ENCODE peak calls at places on chromosomes 16 and 17, in five cellular contexts. F, N, L, H and Z are unnamed samples.

GRCh38 chr17:14336418-14336817 is 35.5 kb downstream of the HS3ST3B1 start:
- DNase-seq in N (no peak), F (peak; percentile 37), H (no peak), L (no peak), Z (no peak)

GRCh38 chr16:82535262-82535661 is 91.5 kb upstream of the CDH13 start:
- DNase-seq in H (no peak), F (no peak), N (no peak), L (no peak), Z (no peak)

GRCh38 chr16:50419116-50419515 is 50.3 kb upstream of the BRD7 start:
- DNase-seq in N (no peak), L (no peak), F (no peak), H (no peak), Z (no peak)

GRCh38 chr17:55005520-55005919 is 37.0 kb downstream of the STXBP4 start:
- DNase-seq in F (no peak), L (no peak), H (peak; percentile 63), N (no peak), Z (no peak)

GRCh38 chr17:43398724-43399595 is at the start of gene ARL4D:
- DNase-seq in F (peak; percentile 95), H (no peak), N (peak; percentile 91), L (peak; percentile 92), Z (peak; percentile 95)

GRCh38 chr17:76560877-76561221 is 21.0 kb downstream of the PRCD start:
- DNase-seq in F (no peak), N (no peak), L (no peak), H (no peak), Z (no peak)

GRCh38 chr16:65658339-65659275 is 536.7 kb upstream of the CDH11 start:
- DNase-seq in L (no peak), H (no peak), N (no peak), F (no peak), Z (no peak)

GRCh38 chr16:1775846-1776671 is 3.1 kb upstream of the MRPS34 start:
- DNase-seq in L (no peak), H (no peak), F (no peak), N (no peak), Z (no peak)

GRCh38 chr17:76585649-76586593 is at the start of gene ST6GALNAC2:
- DNase-seq in N (peak; percentile 84), H (peak; percentile 42), L (no peak), F (peak; percentile 79), Z (peak; percentile 94)

GRCh38 chr16:3580686-3581085 is 3.5 kb upstream of the NLRC3 start:
- DNase-seq in L (no peak), N (no peak), H (no peak), F (no peak), Z (no peak)

GRCh38 chr17:2101448-2102257 is 46.8 kb downstream of the HIC1 start:
- DNase-seq in N (peak; percentile 91), H (peak; percentile 73), L (no peak), F (peak; percentile 56), Z (no peak)

GRCh38 chr17:9700754-9701476 is 55.6 kb downstream of the USP43 start:
- DNase-seq in N (no peak), H (no peak), L (no peak), F (no peak), Z (no peak)

GRCh38 chr16:63925221-63925620 is 1196.6 kb downstream of the CDH11 start:
- DNase-seq in L (no peak), H (no peak), N (no peak), F (no peak), Z (no peak)

GRCh38 chr16:923184-923583 is 47.6 kb downstream of the LMF1 start:
- DNase-seq in N (no peak), H (no peak), L (no peak), F (no peak), Z (no peak)

GRCh38 chr17:19579867-19580565 is 46.4 kb downstream of the SLC47A1 start:
- DNase-seq in H (no peak), F (no peak), N (no peak), L (no peak), Z (peak; percentile 78)

GRCh38 chr16:50603206-50604064 is 55.2 kb downstream of the NKD1 start:
- DNase-seq in L (no peak), N (no peak), F (no peak), H (no peak), Z (no peak)

GRCh38 chr17:80724723-80725388 is 180.2 kb downstream of the RPTOR start:
- DNase-seq in F (no peak), H (peak; percentile 2), N (no peak), L (no peak), Z (no peak)

GRCh38 chr17:8859029-8859803 is 8.3 kb downstream of the PIK3R6 start:
- DNase-seq in F (no peak), H (no peak), L (peak; percentile 23), N (no peak), Z (no peak)

GRCh38 chr17:47315451-47316266 is 8.1 kb upstream of the EFCAB13 start:
- DNase-seq in H (peak; percentile 74), F (no peak), N (no peak), L (peak; percentile 64), Z (no peak)

GRCh38 chr17:19867094-19867653 is 562 bp downstream of the ULK2 start:
- DNase-seq in F (peak; percentile 83), H (peak; percentile 16), L (peak; percentile 66), N (peak; percentile 70), Z (peak; percentile 89)

GRCh38 chr17:11986939-11987329 is 10.3 kb downstream of the ZNF18 start:
- DNase-seq in F (no peak), L (no peak), H (peak; percentile 32), N (no peak), Z (no peak)

GRCh38 chr17:36749493-36749892 is 148.1 kb downstream of the MRM1 start:
- DNase-seq in F (no peak), L (no peak), H (no peak), N (no peak), Z (peak; percentile 19)

GRCh38 chr17:29653995-29654714 is 31.4 kb upstream of the CORO6 start:
- DNase-seq in F (no peak), H (no peak), N (no peak), L (no peak), Z (no peak)

GRCh38 chr17:6782244-6782643 is 6.2 kb downstream of the FBXO39 start:
- DNase-seq in H (no peak), F (no peak), L (no peak), N (no peak), Z (no peak)

DNA sequence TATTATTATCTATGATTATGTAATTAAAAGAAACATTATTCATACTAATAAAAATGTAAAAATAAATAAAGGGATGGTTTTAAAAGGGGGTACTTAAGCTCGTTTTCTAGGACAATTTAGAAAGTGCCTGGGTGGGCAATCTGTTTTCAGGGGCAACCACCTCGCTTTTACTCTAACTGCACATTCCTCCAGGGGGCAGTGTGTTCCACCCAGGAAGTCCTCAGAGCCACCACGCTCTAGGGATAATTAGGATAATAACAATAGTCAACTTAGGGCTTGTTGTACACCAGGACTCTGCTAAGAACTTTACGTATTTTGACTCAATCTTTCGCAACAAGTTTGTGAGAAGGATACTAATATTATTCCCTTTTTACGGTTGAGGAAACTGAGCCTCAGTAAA is 396.7 kb upstream of the MAF start:
- DNase-seq in F (no peak), L (no peak), H (no peak), N (no peak), Z (no peak)
- TF ChIP-seq CTCF in F (no peak), L (peak; percentile 16), H (peak; percentile 27), N (no peak), Z (no peak)

DNA sequence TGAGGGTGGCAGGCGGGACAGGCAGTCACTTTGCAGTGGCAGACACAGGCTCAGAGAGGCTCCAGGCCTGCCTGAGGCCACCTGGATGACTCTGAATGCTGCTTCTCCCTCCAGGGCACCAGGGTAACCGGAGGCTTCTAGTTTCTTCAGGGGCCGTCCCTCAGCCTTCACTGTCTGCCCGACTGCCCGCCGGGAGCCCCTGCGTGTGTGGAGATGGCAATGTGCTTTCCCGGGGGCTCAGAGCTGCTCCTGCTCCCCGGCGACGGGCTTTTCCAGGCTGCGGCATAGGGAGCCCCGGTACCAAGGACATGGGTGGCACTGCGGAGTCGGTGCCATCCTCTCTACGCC is 51.5 kb downstream of the CBFA2T3 start:
- DNase-seq in L (no peak), N (no peak), H (no peak), F (no peak), Z (no peak)
- H3K27ac ChIP-seq in L (no peak overlapping the region), N (no peak overlapping the region), H (peak overlapping the region; percentile 71), F (peak overlapping the region; percentile 11), Z (peak overlapping the region; percentile 85)

DNA sequence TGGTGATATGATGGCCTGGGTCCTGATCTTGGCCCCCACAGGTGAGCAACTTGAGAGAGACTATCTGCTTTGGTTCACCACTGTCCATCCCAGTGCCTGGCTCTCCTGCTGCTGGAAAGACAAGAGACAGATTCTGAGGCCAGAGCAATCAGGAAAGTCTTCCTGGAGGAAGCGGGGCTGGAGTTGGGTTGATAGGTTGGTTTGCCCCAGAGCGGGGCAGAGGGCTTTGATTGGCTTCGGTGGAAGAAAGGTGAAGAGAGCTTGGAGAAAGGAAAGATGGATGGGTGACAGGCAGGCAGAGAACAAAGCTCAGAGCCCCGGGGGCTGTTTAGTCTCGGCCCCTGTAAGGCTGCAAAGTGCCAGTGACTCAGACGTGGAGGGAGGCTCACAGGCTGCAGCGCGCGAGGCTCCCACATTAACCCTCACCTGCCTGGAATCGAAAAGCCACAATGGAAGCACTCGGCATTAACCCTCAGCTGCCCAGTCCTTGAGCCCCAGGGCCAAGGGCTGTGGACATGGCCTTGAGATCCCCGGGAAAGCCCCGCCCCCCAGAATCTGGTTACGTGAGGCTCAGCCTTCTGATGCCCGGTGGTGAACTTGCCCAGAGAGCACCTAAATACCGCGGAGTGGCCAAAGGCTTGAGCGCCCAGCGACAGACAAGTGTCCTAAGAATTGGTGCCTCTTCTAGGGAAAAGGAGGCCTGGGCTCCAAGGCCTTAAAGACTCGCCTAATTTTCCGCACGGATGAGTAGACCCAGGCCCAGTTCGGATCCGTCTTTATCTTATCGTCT is 988 bp upstream of the CPNE2 start:
- DNase-seq in L (peak; percentile 48), F (peak; percentile 61), N (peak; percentile 33), H (peak; percentile 32), Z (no peak)
- TF ChIP-seq POLR2A in L (no peak), F (no peak), N (no peak), H (no peak), Z (no peak)

GRCh38 chr17:45022288-45022648 is 29.2 kb downstream of the DCAKD start:
- DNase-seq in H (no peak), L (no peak), N (no peak), F (no peak), Z (no peak)
- TF ChIP-seq CTCF in H (peak; percentile 5), L (no peak), N (no peak), F (no peak), Z (peak; percentile 43)

GRCh38 chr17:64328875-64329405 is 61.7 kb downstream of the PECAM1 start:
- DNase-seq in F (no peak), N (no peak), L (no peak), H (no peak), Z (no peak)
- H3K27ac ChIP-seq in F (peak overlapping the region; percentile 75), N (peak overlapping the region; percentile 68), L (peak overlapping the region; percentile 75), H (no peak overlapping the region), Z (peak overlapping the region; percentile 87)